ENCODE peak calls at places on chromosomes 16 and 17, in five cellular contexts. One of them, this sample, is unnamed.

GRCh38 chr16:67543036-67543435 is 14.4 kb downstream of the RIPOR1 start:
- DNase-seq in endothelial cell of umbilical vein: no peak
- DNase-seq in AG10803: no peak
- DNase-seq in nephron progenitor cell: no peak
- DNase-seq in AG04449: no peak
- DNase-seq in this sample: no peak

GRCh38 chr16:59783191-59783590 is 1049.1 kb upstream of the GOT2 start:
- DNase-seq in AG04449: no peak
- DNase-seq in nephron progenitor cell: no peak
- DNase-seq in endothelial cell of umbilical vein: no peak
- DNase-seq in AG10803: peak; percentile 15
- DNase-seq in this sample: no peak

GRCh38 chr16:18802755-18803218 is 1.4 kb upstream of the ARL6IP1 start:
- DNase-seq in AG04449: no peak
- DNase-seq in AG10803: no peak
- DNase-seq in endothelial cell of umbilical vein: no peak
- DNase-seq in nephron progenitor cell: no peak
- DNase-seq in this sample: no peak

GRCh38 chr16:2236362-2237075 is at the start of gene DNASE1L2:
- DNase-seq in AG10803: no peak
- DNase-seq in endothelial cell of umbilical vein: peak; percentile 25
- DNase-seq in AG04449: no peak
- DNase-seq in nephron progenitor cell: peak; percentile 74
- DNase-seq in this sample: peak; percentile 58

GRCh38 chr16:67546761-67547422 is 15.4 kb upstream of the CTCF start:
- DNase-seq in AG10803: peak; percentile 54
- DNase-seq in nephron progenitor cell: peak; percentile 88
- DNase-seq in AG04449: no peak
- DNase-seq in endothelial cell of umbilical vein: peak; percentile 89
- DNase-seq in this sample: peak; percentile 79

GRCh38 chr16:72021043-72021442 is 12.5 kb downstream of the DHODH start:
- DNase-seq in endothelial cell of umbilical vein: no peak
- DNase-seq in AG04449: no peak
- DNase-seq in nephron progenitor cell: peak; percentile 54
- DNase-seq in AG10803: no peak
- DNase-seq in this sample: peak; percentile 19

GRCh38 chr17:6110592-6110991 is 40.4 kb downstream of the WSCD1 start:
- DNase-seq in AG10803: no peak
- DNase-seq in endothelial cell of umbilical vein: peak; percentile 71
- DNase-seq in AG04449: no peak
- DNase-seq in nephron progenitor cell: no peak
- DNase-seq in this sample: no peak

GRCh38 chr17:48198950-48199541 is 91.5 kb downstream of the SNX11 start:
- DNase-seq in nephron progenitor cell: no peak
- DNase-seq in AG10803: no peak
- DNase-seq in AG04449: no peak
- DNase-seq in endothelial cell of umbilical vein: no peak
- DNase-seq in this sample: no peak

GRCh38 chr16:87951550-87952538 is 610 bp downstream of the BANP start:
- DNase-seq in AG10803: peak; percentile 17
- DNase-seq in endothelial cell of umbilical vein: peak; percentile 35
- DNase-seq in AG04449: no peak
- DNase-seq in nephron progenitor cell: peak; percentile 47
- DNase-seq in this sample: no peak
- TF ChIP-seq CTCF in AG10803: peak; percentile 25
- TF ChIP-seq CTCF in endothelial cell of umbilical vein: peak; percentile 8
- TF ChIP-seq CTCF in AG04449: peak; percentile 19
- TF ChIP-seq CTCF in nephron progenitor cell: no peak
- TF ChIP-seq CTCF in this sample: peak; percentile 43

GRCh38 chr17:9329251-9329921 is 246.2 kb downstream of the STX8 start:
- DNase-seq in AG04449: no peak
- DNase-seq in AG10803: no peak
- DNase-seq in endothelial cell of umbilical vein: no peak
- DNase-seq in nephron progenitor cell: no peak
- DNase-seq in this sample: no peak

GRCh38 chr17:9331512-9332163 is 244.0 kb downstream of the STX8 start:
- DNase-seq in nephron progenitor cell: no peak
- DNase-seq in AG04449: no peak
- DNase-seq in AG10803: no peak
- DNase-seq in endothelial cell of umbilical vein: no peak
- DNase-seq in this sample: no peak

GRCh38 chr17:9332164-9332527 is 243.5 kb downstream of the STX8 start:
- DNase-seq in endothelial cell of umbilical vein: no peak
- DNase-seq in nephron progenitor cell: no peak
- DNase-seq in AG04449: no peak
- DNase-seq in AG10803: no peak
- DNase-seq in this sample: no peak

GRCh38 chr17:9330903-9331272 is 244.7 kb downstream of the STX8 start:
- DNase-seq in AG10803: no peak
- DNase-seq in nephron progenitor cell: no peak
- DNase-seq in endothelial cell of umbilical vein: no peak
- DNase-seq in AG04449: no peak
- DNase-seq in this sample: peak; percentile 21

GRCh38 chr17:9330140-9330902 is 245.3 kb downstream of the STX8 start:
- DNase-seq in AG04449: no peak
- DNase-seq in endothelial cell of umbilical vein: no peak
- DNase-seq in AG10803: no peak
- DNase-seq in nephron progenitor cell: no peak
- DNase-seq in this sample: peak; percentile 35
- TF ChIP-seq CTCF in AG04449: no peak
- TF ChIP-seq CTCF in endothelial cell of umbilical vein: no peak
- TF ChIP-seq CTCF in AG10803: no peak
- TF ChIP-seq CTCF in nephron progenitor cell: no peak
- TF ChIP-seq CTCF in this sample: no peak

DNA sequence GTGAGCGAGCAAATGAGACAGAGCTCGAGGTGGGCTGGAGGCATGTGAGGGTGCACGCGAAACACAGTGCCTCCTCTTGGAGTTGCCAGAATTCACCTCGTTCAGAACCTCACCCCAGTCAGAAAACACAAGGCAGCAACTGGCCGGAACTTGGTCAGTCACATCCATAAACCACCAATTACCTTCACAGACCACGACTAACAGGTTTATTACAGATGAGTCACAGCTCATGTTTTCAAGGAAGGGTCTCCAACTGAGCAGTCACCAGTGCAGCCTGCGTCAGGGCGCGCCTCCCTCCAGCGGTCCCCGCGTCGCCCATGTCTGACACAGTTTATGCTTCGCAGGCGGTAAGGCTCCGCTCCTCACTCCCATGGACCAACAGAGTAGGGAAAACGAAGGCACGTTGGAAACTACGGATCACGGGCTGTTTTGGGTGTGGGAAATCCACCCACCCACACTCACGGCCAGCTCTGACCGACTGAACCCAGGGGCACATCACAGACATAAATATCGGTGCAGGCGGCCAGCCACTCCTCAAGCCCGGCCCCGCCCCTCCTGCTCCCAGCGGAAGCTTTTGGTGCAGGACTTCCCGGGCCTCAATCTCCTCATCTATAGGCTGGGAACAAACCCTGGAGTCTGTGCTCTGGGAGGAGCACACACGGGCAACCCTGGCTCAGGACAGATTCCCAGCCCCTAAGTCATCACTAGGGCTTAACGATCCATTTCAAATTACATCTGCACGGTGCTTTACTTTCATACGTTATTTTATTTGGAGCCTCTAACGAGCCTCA is 126.2 kb downstream of the ZNF778 start:
- DNase-seq in endothelial cell of umbilical vein: no peak
- DNase-seq in AG04449: no peak
- DNase-seq in nephron progenitor cell: peak; percentile 47
- DNase-seq in AG10803: peak; percentile 44
- DNase-seq in this sample: no peak
- TF ChIP-seq CTCF in endothelial cell of umbilical vein: no peak
- TF ChIP-seq CTCF in AG04449: no peak
- TF ChIP-seq CTCF in nephron progenitor cell: no peak
- TF ChIP-seq CTCF in AG10803: no peak
- TF ChIP-seq CTCF in this sample: no peak

GRCh38 chr17:31654936-31655335 is 204.1 kb downstream of the COPRS start:
- DNase-seq in endothelial cell of umbilical vein: no peak
- DNase-seq in AG04449: no peak
- DNase-seq in nephron progenitor cell: no peak
- DNase-seq in AG10803: no peak
- DNase-seq in this sample: no peak
- TF ChIP-seq CTCF in endothelial cell of umbilical vein: no peak
- TF ChIP-seq CTCF in AG04449: no peak
- TF ChIP-seq CTCF in nephron progenitor cell: no peak
- TF ChIP-seq CTCF in AG10803: no peak
- TF ChIP-seq CTCF in this sample: no peak

GRCh38 chr17:61484174-61484573 is 32.0 kb downstream of the TBX4 start:
- DNase-seq in AG10803: peak; percentile 17
- DNase-seq in nephron progenitor cell: no peak
- DNase-seq in endothelial cell of umbilical vein: no peak
- DNase-seq in AG04449: no peak
- DNase-seq in this sample: no peak

GRCh38 chr17:61487161-61487654 is 35.0 kb downstream of the TBX4 start:
- DNase-seq in endothelial cell of umbilical vein: no peak
- DNase-seq in AG04449: no peak
- DNase-seq in AG10803: no peak
- DNase-seq in nephron progenitor cell: no peak
- DNase-seq in this sample: no peak

GRCh38 chr17:61487668-61488595 is 35.7 kb downstream of the TBX4 start:
- DNase-seq in nephron progenitor cell: no peak
- DNase-seq in AG10803: no peak
- DNase-seq in endothelial cell of umbilical vein: no peak
- DNase-seq in AG04449: no peak
- DNase-seq in this sample: no peak

GRCh38 chr17:61485067-61485775 is 33.0 kb downstream of the TBX4 start:
- DNase-seq in AG04449: no peak
- DNase-seq in endothelial cell of umbilical vein: no peak
- DNase-seq in AG10803: no peak
- DNase-seq in nephron progenitor cell: no peak
- DNase-seq in this sample: no peak

DNA sequence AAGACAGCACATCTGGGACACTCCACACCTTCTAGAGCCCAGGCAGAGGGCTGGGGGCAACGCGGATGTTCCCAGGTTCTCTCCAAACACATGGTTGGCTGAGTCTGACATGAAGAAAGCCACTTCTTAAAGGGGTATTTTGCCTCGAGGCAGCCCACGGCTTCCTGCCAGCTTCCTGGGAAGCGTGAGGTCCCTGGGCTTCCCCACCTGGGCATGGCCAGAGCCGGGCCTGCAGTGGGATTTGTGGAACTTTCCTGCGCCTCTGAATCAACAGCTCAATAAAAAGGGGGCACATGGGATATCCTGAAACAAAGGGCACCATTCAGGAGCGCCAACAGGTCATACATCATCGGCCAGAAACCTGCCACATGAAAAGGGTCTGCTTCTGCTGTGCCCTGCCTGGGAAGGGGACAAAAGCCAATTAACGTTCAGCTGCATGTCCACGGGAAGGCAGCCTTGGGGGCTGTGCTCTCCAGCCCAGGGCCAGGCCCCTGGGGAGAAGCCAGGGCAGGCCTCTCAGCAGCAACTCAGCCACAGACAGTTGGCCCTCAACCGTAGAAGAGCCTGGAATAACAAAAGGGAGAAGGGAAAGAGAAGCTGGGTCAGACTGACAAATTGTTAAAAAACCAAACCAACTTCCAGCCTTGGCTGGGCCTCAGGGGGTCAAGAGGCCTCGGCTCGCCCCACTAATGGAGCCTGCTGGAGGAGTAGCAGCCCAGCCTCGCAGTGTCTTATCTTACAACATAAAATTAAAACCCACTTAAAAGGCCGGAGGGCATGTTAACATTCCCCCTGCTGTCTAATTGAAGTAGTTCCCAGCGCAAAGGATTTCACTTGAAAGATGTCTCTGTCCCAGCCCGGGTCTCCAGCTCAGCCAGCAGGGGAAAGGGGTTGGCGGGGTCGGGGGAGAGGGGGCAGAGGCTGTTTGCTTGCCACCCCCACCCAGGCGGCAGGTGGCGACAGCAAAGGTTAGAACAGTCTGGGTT is 34.2 kb downstream of the TBX4 start:
- DNase-seq in AG04449: no peak
- DNase-seq in AG10803: no peak
- DNase-seq in nephron progenitor cell: peak; percentile 56
- DNase-seq in endothelial cell of umbilical vein: no peak
- DNase-seq in this sample: peak; percentile 21
- TF ChIP-seq CTCF in AG04449: no peak
- TF ChIP-seq CTCF in AG10803: no peak
- TF ChIP-seq CTCF in nephron progenitor cell: peak; percentile 8
- TF ChIP-seq CTCF in endothelial cell of umbilical vein: no peak
- TF ChIP-seq CTCF in this sample: peak; percentile 36

GRCh38 chr17:74582633-74583032 is 9.4 kb downstream of the CD300LD start:
- DNase-seq in AG10803: no peak
- DNase-seq in nephron progenitor cell: no peak
- DNase-seq in AG04449: no peak
- DNase-seq in endothelial cell of umbilical vein: no peak
- DNase-seq in this sample: no peak

GRCh38 chr17:74584714-74585113 is 7.4 kb downstream of the CD300LD start:
- DNase-seq in AG10803: no peak
- DNase-seq in AG04449: no peak
- DNase-seq in endothelial cell of umbilical vein: no peak
- DNase-seq in nephron progenitor cell: no peak
- DNase-seq in this sample: peak; percentile 12

GRCh38 chr17:74585711-74586110 is 6.4 kb downstream of the CD300LD start:
- DNase-seq in AG10803: no peak
- DNase-seq in AG04449: no peak
- DNase-seq in endothelial cell of umbilical vein: no peak
- DNase-seq in nephron progenitor cell: no peak
- DNase-seq in this sample: no peak

GRCh38 chr17:74579910-74580309 is 12.2 kb downstream of the CD300LD start:
- DNase-seq in endothelial cell of umbilical vein: no peak
- DNase-seq in AG04449: no peak
- DNase-seq in AG10803: no peak
- DNase-seq in nephron progenitor cell: no peak
- DNase-seq in this sample: no peak

GRCh38 chr17:74584307-74584706 is 7.8 kb downstream of the CD300LD start:
- DNase-seq in nephron progenitor cell: no peak
- DNase-seq in endothelial cell of umbilical vein: no peak
- DNase-seq in AG10803: no peak
- DNase-seq in AG04449: no peak
- DNase-seq in this sample: no peak
- TF ChIP-seq CTCF in nephron progenitor cell: no peak
- TF ChIP-seq CTCF in endothelial cell of umbilical vein: no peak
- TF ChIP-seq CTCF in AG10803: no peak
- TF ChIP-seq CTCF in AG04449: no peak
- TF ChIP-seq CTCF in this sample: no peak

GRCh38 chr17:39939588-39940419 is 12.3 kb downstream of the LRRC3C start:
- DNase-seq in AG10803: peak; percentile 89
- DNase-seq in nephron progenitor cell: no peak
- DNase-seq in endothelial cell of umbilical vein: peak; percentile 31
- DNase-seq in AG04449: peak; percentile 57
- DNase-seq in this sample: no peak
- TF ChIP-seq CTCF in AG10803: peak; percentile 76
- TF ChIP-seq CTCF in nephron progenitor cell: peak; percentile 24
- TF ChIP-seq CTCF in endothelial cell of umbilical vein: peak; percentile 38
- TF ChIP-seq CTCF in AG04449: peak; percentile 64
- TF ChIP-seq CTCF in this sample: peak; percentile 48

DNA sequence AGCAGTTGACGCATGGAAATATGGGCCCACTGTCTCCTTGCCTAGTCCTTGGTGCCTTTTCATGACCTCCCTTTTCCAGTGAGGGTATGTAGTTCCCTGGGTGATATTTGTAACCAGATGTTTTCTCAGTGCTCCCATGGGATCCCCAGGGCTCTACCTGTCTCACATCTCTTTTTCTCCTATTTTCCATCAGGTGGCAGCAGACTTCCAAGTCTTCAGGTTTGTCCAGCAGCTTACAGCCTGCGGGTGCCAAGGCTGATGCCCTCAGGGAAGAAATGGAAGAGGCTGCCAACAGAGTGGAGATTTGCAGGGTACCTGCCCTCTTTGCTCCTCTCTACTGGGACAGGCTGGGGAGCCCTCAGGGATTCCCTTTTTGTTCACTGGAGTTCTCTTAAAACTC is 89.1 kb downstream of the ELAC2 start:
- DNase-seq in nephron progenitor cell: no peak
- DNase-seq in AG04449: no peak
- DNase-seq in AG10803: peak; percentile 11
- DNase-seq in endothelial cell of umbilical vein: no peak
- DNase-seq in this sample: no peak
- TF ChIP-seq CTCF in nephron progenitor cell: no peak
- TF ChIP-seq CTCF in AG04449: no peak
- TF ChIP-seq CTCF in AG10803: peak; percentile 25
- TF ChIP-seq CTCF in endothelial cell of umbilical vein: no peak
- TF ChIP-seq CTCF in this sample: peak; percentile 19

GRCh38 chr16:27515874-27516353 is 33.8 kb downstream of the GTF3C1 start:
- DNase-seq in AG04449: no peak
- DNase-seq in AG10803: no peak
- DNase-seq in endothelial cell of umbilical vein: peak; percentile 17
- DNase-seq in nephron progenitor cell: peak; percentile 27
- DNase-seq in this sample: peak; percentile 29
- TF ChIP-seq CTCF in AG04449: peak; percentile 61
- TF ChIP-seq CTCF in AG10803: peak; percentile 56
- TF ChIP-seq CTCF in endothelial cell of umbilical vein: peak; percentile 73
- TF ChIP-seq CTCF in nephron progenitor cell: peak; percentile 46
- TF ChIP-seq CTCF in this sample: peak; percentile 60

This sample was measured in neural crest cell.